ENCODE peak calls at places on chromosomes 7 and 10, in four cellular contexts. I is IMR-90, Z is H9, Q is H1. Y is an unnamed sample.

GRCh38 chr7:47488969-47489342 is 93.0 kb downstream of the TNS3 start:
- DNase-seq in I (no peak), Z (no peak), Q (no peak), Y (peak)

GRCh38 chr10:112223725-112224124 is 40.2 kb upstream of the GPAM start:
- DNase-seq in I (no peak), Z (no peak), Q (no peak), Y (no peak)

GRCh38 chr10:110497438-110498086 is at the start of gene DUSP5:
- DNase-seq in I (peak), Z (peak), Q (peak), Y (peak)

GRCh38 chr10:110618206-110618605 is 25.9 kb upstream of the RBM20 start:
- DNase-seq in I (no peak), Z (no peak), Q (no peak), Y (no peak)

GRCh38 chr7:140591178-140591902 is 49.3 kb downstream of the DENND2A start:
- DNase-seq in I (peak), Z (no peak), Q (no peak), Y (no peak)

GRCh38 chr7:117834983-117835664 is 38.1 kb downstream of the CTTNBP2 start:
- DNase-seq in I (no peak), Z (peak), Q (no peak), Y (peak)

GRCh38 chr10:120507175-120507574 is 50.1 kb downstream of the PLPP4 start:
- DNase-seq in I (no peak), Z (no peak), Q (no peak), Y (no peak)

GRCh38 chr10:78458983-78459638 is 425.4 kb downstream of the RPS24 start:
- DNase-seq in I (peak), Z (no peak), Q (no peak), Y (no peak)

GRCh38 chr10:123614888-123615287 is 51.3 kb upstream of the GPR26 start:
- DNase-seq in I (peak), Z (peak), Q (peak), Y (peak)

GRCh38 chr7:142319970-142320369 is 62.1 kb upstream of the PRSS58 start:
- DNase-seq in I (no peak), Z (peak), Q (no peak), Y (peak)

GRCh38 chr10:31659665-31660064 is 269.0 kb downstream of the ARHGAP12 start:
- DNase-seq in I (no peak), Z (no peak), Q (no peak), Y (peak)

GRCh38 chr7:131898418-131898817 is 342.0 kb upstream of the PODXL start:
- DNase-seq in I (no peak), Z (no peak), Q (no peak), Y (no peak)

GRCh38 chr10:126504051-126504760 is 115.9 kb upstream of the ADAM12 start:
- DNase-seq in I (peak), Z (peak), Q (peak), Y (peak)

GRCh38 chr10:34186013-34186412 is 629.1 kb downstream of the PARD3 start:
- DNase-seq in I (no peak), Z (no peak), Q (no peak), Y (peak)

GRCh38 chr7:39428221-39428620 is 138.0 kb upstream of the YAE1 start:
- DNase-seq in I (peak), Z (no peak), Q (no peak), Y (peak)

GRCh38 chr7:149885191-149886017 is 11.6 kb downstream of the ATP6V0E2 start:
- DNase-seq in I (no peak), Z (peak), Q (no peak), Y (peak)

GRCh38 chr7:140249036-140249806 is 72.4 kb upstream of the KDM7A start:
- DNase-seq in I (no peak), Z (no peak), Q (no peak), Y (no peak)

GRCh38 chr7:100493476-100494264 is 9.9 kb downstream of the NYAP1 start:
- DNase-seq in I (no peak), Z (no peak), Q (peak), Y (peak)

GRCh38 chr7:128266891-128267839 is 26.1 kb downstream of the LEP start:
- DNase-seq in I (peak), Z (peak), Q (peak), Y (peak)

GRCh38 chr7:3002631-3003030 is 41.0 kb downstream of the CARD11 start:
- DNase-seq in I (no peak), Z (no peak), Q (no peak), Y (no peak)

GRCh38 chr7:151459726-151460473 is 20.0 kb upstream of the CRYGN start:
- DNase-seq in I (peak), Z (peak), Q (peak), Y (peak)

GRCh38 chr10:78742730-78743615 is 325.8 kb upstream of the ZMIZ1 start:
- DNase-seq in I (no peak), Z (no peak), Q (no peak), Y (no peak)

GRCh38 chr7:33392143-33392542 is 262.8 kb downstream of the BBS9 start:
- DNase-seq in I (no peak), Z (no peak), Q (no peak), Y (no peak)

GRCh38 chr7:69213882-69214281 is 384.4 kb upstream of the AUTS2 start:
- DNase-seq in I (no peak), Z (no peak), Q (no peak), Y (no peak)
- H3K23ac ChIP-seq in I (no peak), Z (no peak), Q (no peak), Y (no peak)

GRCh38 chr7:104327963-104328307 is 468 bp upstream of the LHFPL3 start:
- DNase-seq in I (no peak), Z (peak), Q (no peak), Y (peak)
- H3K23ac ChIP-seq in I (no peak), Z (no peak), Q (no peak), Y (peak)

GRCh38 chr10:114301177-114301576 is 62.1 kb downstream of the VWA2 start:
- DNase-seq in I (no peak), Z (peak), Q (no peak), Y (peak)
- H3K23ac ChIP-seq in I (no peak), Z (no peak), Q (no peak), Y (no peak)

GRCh38 chr7:1647961-1648631 is 22.0 kb upstream of the ELFN1 start:
- DNase-seq in I (no peak), Z (no peak), Q (peak), Y (no peak)

GRCh38 chr7:1651031-1651446 is 19.0 kb upstream of the ELFN1 start:
- DNase-seq in I (no peak), Z (no peak), Q (peak), Y (no peak)

GRCh38 chr7:1651897-1652296 is 18.2 kb upstream of the ELFN1 start:
- DNase-seq in I (no peak), Z (peak), Q (no peak), Y (no peak)

GRCh38 chr7:1650363-1651030 is 19.6 kb upstream of the ELFN1 start:
- DNase-seq in I (no peak), Z (no peak), Q (peak), Y (no peak)

GRCh38 chr7:1649751-1650326 is 20.2 kb upstream of the ELFN1 start:
- DNase-seq in I (no peak), Z (no peak), Q (no peak), Y (no peak)
- H3K23ac ChIP-seq in I (no peak), Z (no peak), Q (no peak), Y (no peak)

GRCh38 chr7:153886506-153887391 is 165.4 kb upstream of the DPP6 start:
- DNase-seq in I (no peak), Z (peak), Q (peak), Y (peak)
- H3K23ac ChIP-seq in I (no peak), Z (no peak), Q (no peak), Y (no peak)

GRCh38 chr10:86654411-86655172 is at the start of gene OPN4:
- DNase-seq in I (peak), Z (no peak), Q (no peak), Y (no peak)
- H3K23ac ChIP-seq in I (no peak), Z (no peak), Q (no peak), Y (no peak)

GRCh38 chr7:44368455-44368854 is 43.1 kb upstream of the CAMK2B start:
- DNase-seq in I (no peak), Z (no peak), Q (no peak), Y (no peak)
- H3K23ac ChIP-seq in I (no peak), Z (no peak), Q (no peak), Y (no peak)

GRCh38 chr7:44824894-44825526 is 22.9 kb downstream of the H2AZ2 start:
- DNase-seq in I (peak), Z (no peak), Q (no peak), Y (no peak)

GRCh38 chr7:44827567-44827966 is 20.3 kb downstream of the H2AZ2 start:
- DNase-seq in I (no peak), Z (no peak), Q (no peak), Y (no peak)

GRCh38 chr7:44819292-44819691 is 22.8 kb downstream of the PPIA start:
- DNase-seq in I (no peak), Z (no peak), Q (no peak), Y (peak)

GRCh38 chr7:44823266-44823781 is 24.6 kb downstream of the H2AZ2 start:
- DNase-seq in I (no peak), Z (no peak), Q (no peak), Y (peak)
- H3K23ac ChIP-seq in I (no peak), Z (no peak), Q (no peak), Y (no peak)